ENCODE peak calls at places on chromosome 4, in six cellular contexts. One of them, this sample, is unnamed.

GRCh38 chr4:139419388-139419914 is 34.5 kb upstream of the RAB33B start:
- DNase-seq in bronchial epithelial cell: peak
- DNase-seq in fibroblast of lung: peak
- DNase-seq in Kasumi-1: peak
- DNase-seq in DMS153: no peak
- DNase-seq in nucleus accumbens: no peak
- DNase-seq in this sample: peak

GRCh38 chr4:118985170-118986000 is 96.7 kb downstream of the SYNPO2 start:
- DNase-seq in fibroblast of lung: no peak
- DNase-seq in Kasumi-1: no peak
- DNase-seq in bronchial epithelial cell: no peak
- DNase-seq in nucleus accumbens: no peak
- DNase-seq in DMS153: no peak
- DNase-seq in this sample: no peak

GRCh38 chr4:25783943-25784342 is 78.8 kb downstream of the SEL1L3 start:
- DNase-seq in DMS153: no peak
- DNase-seq in bronchial epithelial cell: no peak
- DNase-seq in Kasumi-1: peak
- DNase-seq in nucleus accumbens: no peak
- DNase-seq in fibroblast of lung: no peak
- DNase-seq in this sample: no peak

GRCh38 chr4:158484173-158484885 is 37.4 kb upstream of the RXFP1 start:
- DNase-seq in fibroblast of lung: peak
- DNase-seq in bronchial epithelial cell: peak
- DNase-seq in nucleus accumbens: no peak
- DNase-seq in DMS153: no peak
- DNase-seq in Kasumi-1: no peak
- DNase-seq in this sample: peak

GRCh38 chr4:52290468-52290867 is 239.4 kb downstream of the SPATA18 start:
- DNase-seq in nucleus accumbens: no peak
- DNase-seq in bronchial epithelial cell: no peak
- DNase-seq in Kasumi-1: no peak
- DNase-seq in DMS153: no peak
- DNase-seq in fibroblast of lung: no peak
- DNase-seq in this sample: no peak

GRCh38 chr4:41430796-41431195 is 107.2 kb upstream of the LIMCH1 start:
- DNase-seq in Kasumi-1: no peak
- DNase-seq in nucleus accumbens: no peak
- DNase-seq in DMS153: no peak
- DNase-seq in fibroblast of lung: no peak
- DNase-seq in bronchial epithelial cell: no peak
- DNase-seq in this sample: no peak

GRCh38 chr4:142567199-142567598 is 278.9 kb downstream of the INPP4B start:
- DNase-seq in Kasumi-1: peak
- DNase-seq in nucleus accumbens: no peak
- DNase-seq in DMS153: peak
- DNase-seq in fibroblast of lung: no peak
- DNase-seq in bronchial epithelial cell: peak
- DNase-seq in this sample: no peak

GRCh38 chr4:33218238-33218637 is 2498.1 kb downstream of the PCDH7 start:
- DNase-seq in bronchial epithelial cell: no peak
- DNase-seq in nucleus accumbens: no peak
- DNase-seq in DMS153: no peak
- DNase-seq in Kasumi-1: no peak
- DNase-seq in fibroblast of lung: peak
- DNase-seq in this sample: no peak

GRCh38 chr4:163672751-163673150 is 178.3 kb downstream of the TMA16 start:
- DNase-seq in fibroblast of lung: no peak
- DNase-seq in nucleus accumbens: no peak
- DNase-seq in DMS153: no peak
- DNase-seq in Kasumi-1: peak
- DNase-seq in bronchial epithelial cell: no peak
- DNase-seq in this sample: no peak

GRCh38 chr4:104394409-104394813 is 100.3 kb downstream of the CXXC4 start:
- DNase-seq in nucleus accumbens: peak
- DNase-seq in DMS153: peak
- DNase-seq in bronchial epithelial cell: no peak
- DNase-seq in Kasumi-1: no peak
- DNase-seq in fibroblast of lung: no peak
- DNase-seq in this sample: no peak

GRCh38 chr4:8201341-8201781 is 2.3 kb downstream of the SH3TC1 start:
- DNase-seq in nucleus accumbens: no peak
- DNase-seq in fibroblast of lung: no peak
- DNase-seq in bronchial epithelial cell: no peak
- DNase-seq in Kasumi-1: peak
- DNase-seq in DMS153: no peak
- DNase-seq in this sample: no peak

GRCh38 chr4:118351851-118352827 is 664 bp downstream of the PRSS12 start:
- DNase-seq in nucleus accumbens: no peak
- DNase-seq in Kasumi-1: no peak
- DNase-seq in bronchial epithelial cell: no peak
- DNase-seq in fibroblast of lung: peak
- DNase-seq in DMS153: peak
- DNase-seq in this sample: no peak

GRCh38 chr4:1668488-1668840 is 15.6 kb downstream of the FAM53A start:
- DNase-seq in bronchial epithelial cell: no peak
- DNase-seq in DMS153: no peak
- DNase-seq in fibroblast of lung: no peak
- DNase-seq in nucleus accumbens: no peak
- DNase-seq in Kasumi-1: no peak
- DNase-seq in this sample: no peak

GRCh38 chr4:83490876-83491450 is 6.1 kb upstream of the ABRAXAS1 start:
- DNase-seq in Kasumi-1: peak
- DNase-seq in nucleus accumbens: no peak
- DNase-seq in bronchial epithelial cell: peak
- DNase-seq in fibroblast of lung: peak
- DNase-seq in DMS153: no peak
- DNase-seq in this sample: no peak

GRCh38 chr4:106584590-106584989 is 216.0 kb upstream of the GIMD1 start:
- DNase-seq in Kasumi-1: no peak
- DNase-seq in DMS153: no peak
- DNase-seq in fibroblast of lung: no peak
- DNase-seq in nucleus accumbens: no peak
- DNase-seq in bronchial epithelial cell: no peak
- DNase-seq in this sample: no peak

GRCh38 chr4:54589586-54589985 is 68.2 kb upstream of the KIT start:
- DNase-seq in Kasumi-1: no peak
- DNase-seq in nucleus accumbens: no peak
- DNase-seq in DMS153: no peak
- DNase-seq in fibroblast of lung: no peak
- DNase-seq in bronchial epithelial cell: no peak
- DNase-seq in this sample: no peak

GRCh38 chr4:6603128-6603527 is 28.1 kb downstream of the MAN2B2 start:
- DNase-seq in Kasumi-1: no peak
- DNase-seq in DMS153: no peak
- DNase-seq in nucleus accumbens: no peak
- DNase-seq in bronchial epithelial cell: no peak
- DNase-seq in fibroblast of lung: no peak
- DNase-seq in this sample: no peak

GRCh38 chr4:8112036-8112576 is 46.5 kb downstream of the ABLIM2 start:
- DNase-seq in Kasumi-1: no peak
- DNase-seq in DMS153: no peak
- DNase-seq in fibroblast of lung: no peak
- DNase-seq in nucleus accumbens: no peak
- DNase-seq in bronchial epithelial cell: no peak
- DNase-seq in this sample: no peak

GRCh38 chr4:3484057-3484973 is 21.2 kb downstream of the DOK7 start:
- DNase-seq in bronchial epithelial cell: peak
- DNase-seq in DMS153: peak
- DNase-seq in fibroblast of lung: no peak
- DNase-seq in nucleus accumbens: no peak
- DNase-seq in Kasumi-1: no peak
- DNase-seq in this sample: peak

GRCh38 chr4:88191404-88191803 is 33.0 kb upstream of the ABCG2 start:
- DNase-seq in bronchial epithelial cell: no peak
- DNase-seq in nucleus accumbens: no peak
- DNase-seq in fibroblast of lung: peak
- DNase-seq in Kasumi-1: no peak
- DNase-seq in DMS153: no peak
- DNase-seq in this sample: no peak

GRCh38 chr4:86443495-86443894 is 83.6 kb upstream of the MAPK10 start:
- DNase-seq in bronchial epithelial cell: no peak
- DNase-seq in Kasumi-1: no peak
- DNase-seq in DMS153: no peak
- DNase-seq in fibroblast of lung: no peak
- DNase-seq in nucleus accumbens: no peak
- DNase-seq in this sample: no peak

GRCh38 chr4:126647756-126648396 is 984.9 kb upstream of the INTU start:
- DNase-seq in DMS153: no peak
- DNase-seq in fibroblast of lung: peak
- DNase-seq in bronchial epithelial cell: no peak
- DNase-seq in Kasumi-1: no peak
- DNase-seq in nucleus accumbens: no peak
- DNase-seq in this sample: no peak

GRCh38 chr4:7746351-7747061 is 193.2 kb downstream of the AFAP1 start:
- DNase-seq in Kasumi-1: no peak
- DNase-seq in nucleus accumbens: no peak
- DNase-seq in fibroblast of lung: no peak
- DNase-seq in DMS153: no peak
- DNase-seq in bronchial epithelial cell: no peak
- DNase-seq in this sample: no peak

GRCh38 chr4:8113611-8114343 is 44.8 kb downstream of the ABLIM2 start:
- DNase-seq in DMS153: no peak
- DNase-seq in bronchial epithelial cell: no peak
- DNase-seq in Kasumi-1: no peak
- DNase-seq in nucleus accumbens: no peak
- DNase-seq in fibroblast of lung: no peak
- DNase-seq in this sample: no peak

GRCh38 chr4:37793562-37793961 is 32.9 kb upstream of the PGM2 start:
- DNase-seq in nucleus accumbens: no peak
- DNase-seq in bronchial epithelial cell: peak
- DNase-seq in fibroblast of lung: peak
- DNase-seq in DMS153: no peak
- DNase-seq in Kasumi-1: peak
- DNase-seq in this sample: no peak

GRCh38 chr4:7971881-7972500 is 32.3 kb upstream of the AFAP1 start:
- DNase-seq in bronchial epithelial cell: peak
- DNase-seq in fibroblast of lung: no peak
- DNase-seq in Kasumi-1: no peak
- DNase-seq in nucleus accumbens: no peak
- DNase-seq in DMS153: no peak
- DNase-seq in this sample: no peak

GRCh38 chr4:150063128-150063527 is 15.1 kb upstream of the DCLK2 start:
- DNase-seq in nucleus accumbens: no peak
- DNase-seq in DMS153: no peak
- DNase-seq in Kasumi-1: peak
- DNase-seq in bronchial epithelial cell: no peak
- DNase-seq in fibroblast of lung: peak
- DNase-seq in this sample: no peak

GRCh38 chr4:147160908-147161513 is 215.3 kb upstream of the TTC29 start:
- DNase-seq in DMS153: no peak
- DNase-seq in Kasumi-1: peak
- DNase-seq in nucleus accumbens: no peak
- DNase-seq in bronchial epithelial cell: peak
- DNase-seq in fibroblast of lung: peak
- DNase-seq in this sample: peak

GRCh38 chr4:7172508-7172907 is 19.8 kb upstream of the SORCS2 start:
- DNase-seq in fibroblast of lung: no peak
- DNase-seq in Kasumi-1: no peak
- DNase-seq in DMS153: no peak
- DNase-seq in nucleus accumbens: no peak
- DNase-seq in bronchial epithelial cell: no peak
- DNase-seq in this sample: no peak

GRCh38 chr4:76963136-76963477 is 13.6 kb downstream of the SEPTIN11 start:
- DNase-seq in fibroblast of lung: peak
- DNase-seq in nucleus accumbens: no peak
- DNase-seq in DMS153: no peak
- DNase-seq in Kasumi-1: no peak
- DNase-seq in bronchial epithelial cell: no peak
- DNase-seq in this sample: no peak

GRCh38 chr4:29081230-29081955 is 1638.8 kb upstream of the PCDH7 start:
- DNase-seq in Kasumi-1: peak
- DNase-seq in fibroblast of lung: peak
- DNase-seq in bronchial epithelial cell: peak
- DNase-seq in nucleus accumbens: no peak
- DNase-seq in DMS153: no peak
- DNase-seq in this sample: no peak

GRCh38 chr4:55733874-55734437 is 85.6 kb upstream of the EXOC1L start:
- DNase-seq in bronchial epithelial cell: peak
- DNase-seq in Kasumi-1: no peak
- DNase-seq in DMS153: peak
- DNase-seq in nucleus accumbens: no peak
- DNase-seq in fibroblast of lung: peak
- DNase-seq in this sample: peak

GRCh38 chr4:89898304-89898716 is 3.7 kb downstream of the MMRN1 start:
- DNase-seq in fibroblast of lung: no peak
- DNase-seq in bronchial epithelial cell: no peak
- DNase-seq in DMS153: no peak
- DNase-seq in nucleus accumbens: no peak
- DNase-seq in Kasumi-1: no peak
- DNase-seq in this sample: no peak

GRCh38 chr4:35463251-35463952 is 780.9 kb downstream of the ARAP2 start:
- DNase-seq in DMS153: no peak
- DNase-seq in Kasumi-1: no peak
- DNase-seq in nucleus accumbens: no peak
- DNase-seq in fibroblast of lung: no peak
- DNase-seq in bronchial epithelial cell: no peak
- DNase-seq in this sample: no peak

GRCh38 chr4:16194199-16194598 is 32.1 kb downstream of the TAPT1 start:
- DNase-seq in DMS153: no peak
- DNase-seq in Kasumi-1: no peak
- DNase-seq in nucleus accumbens: no peak
- DNase-seq in bronchial epithelial cell: no peak
- DNase-seq in fibroblast of lung: no peak
- DNase-seq in this sample: no peak

GRCh38 chr4:4919926-4920325 is 60.5 kb downstream of the MSX1 start:
- DNase-seq in fibroblast of lung: no peak
- DNase-seq in Kasumi-1: no peak
- DNase-seq in bronchial epithelial cell: no peak
- DNase-seq in nucleus accumbens: no peak
- DNase-seq in DMS153: no peak
- DNase-seq in this sample: no peak

GRCh38 chr4:177265729-177266128 is 43.9 kb upstream of the NEIL3 start:
- DNase-seq in DMS153: no peak
- DNase-seq in Kasumi-1: no peak
- DNase-seq in fibroblast of lung: no peak
- DNase-seq in nucleus accumbens: no peak
- DNase-seq in bronchial epithelial cell: no peak
- DNase-seq in this sample: no peak

GRCh38 chr4:185587444-185588161 is 52.3 kb upstream of the PDLIM3 start:
- DNase-seq in fibroblast of lung: peak
- DNase-seq in DMS153: peak
- DNase-seq in bronchial epithelial cell: no peak
- DNase-seq in Kasumi-1: no peak
- DNase-seq in nucleus accumbens: no peak
- DNase-seq in this sample: no peak

GRCh38 chr4:151850751-151851150 is 89.9 kb upstream of the GATB start:
- DNase-seq in bronchial epithelial cell: peak
- DNase-seq in fibroblast of lung: peak
- DNase-seq in nucleus accumbens: no peak
- DNase-seq in DMS153: no peak
- DNase-seq in Kasumi-1: no peak
- DNase-seq in this sample: no peak